ENCODE peak calls at places on chromosomes 3 and 15, in nine cellular contexts. One of them, this sample, is unnamed.

GRCh38 chr3:139227165-139227564 is 116.7 kb upstream of the MRPS22 start:
- DNase-seq in amniotic epithelial cell: no peak
- DNase-seq in AG10803: no peak
- DNase-seq in mesothelial cell of epicardium: no peak
- DNase-seq in T-helper 9 cell: no peak
- DNase-seq in EL: no peak
- DNase-seq in adrenal gland: peak
- DNase-seq in T47D: no peak
- DNase-seq in AG09319: no peak
- DNase-seq in this sample: no peak

GRCh38 chr3:132317229-132317948 is at the start of gene ACP3:
- DNase-seq in T47D: peak
- DNase-seq in mesothelial cell of epicardium: no peak
- DNase-seq in EL: peak
- DNase-seq in AG09319: peak
- DNase-seq in adrenal gland: peak
- DNase-seq in amniotic epithelial cell: peak
- DNase-seq in AG10803: peak
- DNase-seq in T-helper 9 cell: no peak
- DNase-seq in this sample: no peak

GRCh38 chr3:100158877-100159563 is 44.7 kb upstream of the FILIP1L start:
- DNase-seq in T47D: no peak
- DNase-seq in AG10803: peak
- DNase-seq in mesothelial cell of epicardium: no peak
- DNase-seq in amniotic epithelial cell: no peak
- DNase-seq in adrenal gland: peak
- DNase-seq in EL: peak
- DNase-seq in T-helper 9 cell: no peak
- DNase-seq in AG09319: no peak
- DNase-seq in this sample: no peak

GRCh38 chr3:190436356-190436755 is 13.3 kb downstream of the TMEM207 start:
- DNase-seq in mesothelial cell of epicardium: no peak
- DNase-seq in T-helper 9 cell: no peak
- DNase-seq in T47D: no peak
- DNase-seq in adrenal gland: no peak
- DNase-seq in EL: no peak
- DNase-seq in AG10803: no peak
- DNase-seq in amniotic epithelial cell: no peak
- DNase-seq in AG09319: no peak
- DNase-seq in this sample: no peak

GRCh38 chr15:60799885-60800728 is 321.2 kb upstream of the ICE2 start:
- DNase-seq in mesothelial cell of epicardium: no peak
- DNase-seq in adrenal gland: no peak
- DNase-seq in T47D: no peak
- DNase-seq in T-helper 9 cell: no peak
- DNase-seq in EL: no peak
- DNase-seq in amniotic epithelial cell: peak
- DNase-seq in AG09319: no peak
- DNase-seq in AG10803: peak
- DNase-seq in this sample: no peak

GRCh38 chr15:39154136-39154770 is 426.6 kb upstream of the THBS1 start:
- DNase-seq in AG10803: no peak
- DNase-seq in T-helper 9 cell: no peak
- DNase-seq in adrenal gland: no peak
- DNase-seq in amniotic epithelial cell: no peak
- DNase-seq in AG09319: no peak
- DNase-seq in T47D: peak
- DNase-seq in mesothelial cell of epicardium: no peak
- DNase-seq in EL: no peak
- DNase-seq in this sample: no peak

GRCh38 chr3:113495035-113495434 is 19.9 kb downstream of the SPICE1 start:
- DNase-seq in T47D: no peak
- DNase-seq in amniotic epithelial cell: peak
- DNase-seq in T-helper 9 cell: peak
- DNase-seq in AG10803: peak
- DNase-seq in mesothelial cell of epicardium: no peak
- DNase-seq in EL: peak
- DNase-seq in adrenal gland: peak
- DNase-seq in AG09319: no peak
- DNase-seq in this sample: no peak

GRCh38 chr15:40664909-40665308 is 30.1 kb upstream of the RAD51 start:
- DNase-seq in AG09319: no peak
- DNase-seq in EL: no peak
- DNase-seq in T-helper 9 cell: no peak
- DNase-seq in AG10803: no peak
- DNase-seq in adrenal gland: no peak
- DNase-seq in mesothelial cell of epicardium: no peak
- DNase-seq in amniotic epithelial cell: no peak
- DNase-seq in T47D: no peak
- DNase-seq in this sample: no peak

GRCh38 chr3:22729212-22729611 is 473.9 kb upstream of the UBE2E2 start:
- DNase-seq in T-helper 9 cell: no peak
- DNase-seq in AG09319: no peak
- DNase-seq in AG10803: no peak
- DNase-seq in EL: no peak
- DNase-seq in adrenal gland: no peak
- DNase-seq in mesothelial cell of epicardium: no peak
- DNase-seq in T47D: no peak
- DNase-seq in amniotic epithelial cell: no peak
- DNase-seq in this sample: no peak

GRCh38 chr15:77001966-77002365 is 7.0 kb downstream of the PSTPIP1 start:
- DNase-seq in mesothelial cell of epicardium: no peak
- DNase-seq in EL: no peak
- DNase-seq in T-helper 9 cell: no peak
- DNase-seq in amniotic epithelial cell: no peak
- DNase-seq in T47D: no peak
- DNase-seq in adrenal gland: no peak
- DNase-seq in AG09319: no peak
- DNase-seq in AG10803: no peak
- DNase-seq in this sample: no peak